ENCODE peak calls at places on chromosomes 6 and 20, in ten cellular contexts. One of them, this sample, is unnamed.

GRCh38 chr20:62792182-62792939 is 3.9 kb upstream of the MRGBP start:
- DNase-seq in fibroblast of mammary gland: no peak
- DNase-seq in left lobe of liver: no peak
- DNase-seq in NAMALWA: no peak
- DNase-seq in left ventricle myocardium inferior: no peak
- DNase-seq in AG09309: no peak
- DNase-seq in esophagus squamous epithelium: no peak
- DNase-seq in islet precursor cell: peak; percentile 95
- DNase-seq in activated T-cell treated with anti-CD3 and anti-CD28 coated beads for 4 hours: no peak
- DNase-seq in M059J: peak; percentile 79
- DNase-seq in this sample: no peak

GRCh38 chr6:116424001-116424400 is 37.2 kb upstream of the CALHM6 start:
- DNase-seq in NAMALWA: no peak
- DNase-seq in fibroblast of mammary gland: peak; percentile 90
- DNase-seq in activated T-cell treated with anti-CD3 and anti-CD28 coated beads for 4 hours: no peak
- DNase-seq in islet precursor cell: no peak
- DNase-seq in left ventricle myocardium inferior: no peak
- DNase-seq in M059J: peak; percentile 46
- DNase-seq in left lobe of liver: no peak
- DNase-seq in AG09309: no peak
- DNase-seq in esophagus squamous epithelium: no peak
- DNase-seq in this sample: no peak

GRCh38 chr6:17905611-17906592 is 81.5 kb downstream of the KIF13A start:
- DNase-seq in left ventricle myocardium inferior: no peak
- DNase-seq in NAMALWA: no peak
- DNase-seq in activated T-cell treated with anti-CD3 and anti-CD28 coated beads for 4 hours: no peak
- DNase-seq in esophagus squamous epithelium: no peak
- DNase-seq in AG09309: peak; percentile 42
- DNase-seq in fibroblast of mammary gland: peak; percentile 86
- DNase-seq in islet precursor cell: no peak
- DNase-seq in left lobe of liver: no peak
- DNase-seq in M059J: peak; percentile 85
- DNase-seq in this sample: no peak

GRCh38 chr6:26315274-26315673 is 49.7 kb upstream of the BTN3A2 start:
- DNase-seq in left ventricle myocardium inferior: no peak
- DNase-seq in islet precursor cell: no peak
- DNase-seq in left lobe of liver: no peak
- DNase-seq in esophagus squamous epithelium: no peak
- DNase-seq in M059J: no peak
- DNase-seq in activated T-cell treated with anti-CD3 and anti-CD28 coated beads for 4 hours: no peak
- DNase-seq in AG09309: no peak
- DNase-seq in fibroblast of mammary gland: no peak
- DNase-seq in NAMALWA: no peak
- DNase-seq in this sample: no peak

GRCh38 chr6:118401325-118401998 is 146.6 kb upstream of the PLN start:
- DNase-seq in left ventricle myocardium inferior: no peak
- DNase-seq in NAMALWA: no peak
- DNase-seq in activated T-cell treated with anti-CD3 and anti-CD28 coated beads for 4 hours: no peak
- DNase-seq in AG09309: no peak
- DNase-seq in left lobe of liver: no peak
- DNase-seq in fibroblast of mammary gland: no peak
- DNase-seq in esophagus squamous epithelium: no peak
- DNase-seq in islet precursor cell: no peak
- DNase-seq in M059J: no peak
- DNase-seq in this sample: no peak

GRCh38 chr6:75723382-75723781 is 25.7 kb upstream of the MYO6 start:
- DNase-seq in islet precursor cell: no peak
- DNase-seq in esophagus squamous epithelium: no peak
- DNase-seq in fibroblast of mammary gland: no peak
- DNase-seq in M059J: no peak
- DNase-seq in left ventricle myocardium inferior: no peak
- DNase-seq in activated T-cell treated with anti-CD3 and anti-CD28 coated beads for 4 hours: no peak
- DNase-seq in NAMALWA: no peak
- DNase-seq in AG09309: no peak
- DNase-seq in left lobe of liver: no peak
- DNase-seq in this sample: no peak

GRCh38 chr6:45791600-45792168 is 224.0 kb downstream of the CLIC5 start:
- DNase-seq in fibroblast of mammary gland: peak; percentile 37
- DNase-seq in esophagus squamous epithelium: no peak
- DNase-seq in M059J: peak; percentile 91
- DNase-seq in AG09309: peak; percentile 49
- DNase-seq in activated T-cell treated with anti-CD3 and anti-CD28 coated beads for 4 hours: no peak
- DNase-seq in NAMALWA: no peak
- DNase-seq in left lobe of liver: no peak
- DNase-seq in islet precursor cell: no peak
- DNase-seq in left ventricle myocardium inferior: no peak
- DNase-seq in this sample: no peak

GRCh38 chr6:163630575-163630974 is 216.1 kb downstream of the QKI start:
- DNase-seq in M059J: no peak
- DNase-seq in left ventricle myocardium inferior: no peak
- DNase-seq in activated T-cell treated with anti-CD3 and anti-CD28 coated beads for 4 hours: no peak
- DNase-seq in NAMALWA: no peak
- DNase-seq in left lobe of liver: no peak
- DNase-seq in islet precursor cell: no peak
- DNase-seq in fibroblast of mammary gland: no peak
- DNase-seq in AG09309: no peak
- DNase-seq in esophagus squamous epithelium: no peak
- DNase-seq in this sample: no peak

GRCh38 chr20:20786428-20786827 is 74.0 kb upstream of the RALGAPA2 start:
- DNase-seq in activated T-cell treated with anti-CD3 and anti-CD28 coated beads for 4 hours: no peak
- DNase-seq in left lobe of liver: no peak
- DNase-seq in left ventricle myocardium inferior: peak; percentile 32
- DNase-seq in AG09309: no peak
- DNase-seq in fibroblast of mammary gland: no peak
- DNase-seq in islet precursor cell: no peak
- DNase-seq in esophagus squamous epithelium: no peak
- DNase-seq in NAMALWA: no peak
- DNase-seq in M059J: no peak
- DNase-seq in this sample: no peak

GRCh38 chr20:44719841-44720240 is 4.7 kb downstream of the CCN5 start:
- DNase-seq in left ventricle myocardium inferior: no peak
- DNase-seq in esophagus squamous epithelium: no peak
- DNase-seq in AG09309: no peak
- DNase-seq in islet precursor cell: no peak
- DNase-seq in NAMALWA: no peak
- DNase-seq in M059J: no peak
- DNase-seq in activated T-cell treated with anti-CD3 and anti-CD28 coated beads for 4 hours: no peak
- DNase-seq in left lobe of liver: no peak
- DNase-seq in fibroblast of mammary gland: no peak
- DNase-seq in this sample: no peak

GRCh38 chr6:35024601-35025054 is 116.5 kb downstream of the TCP11 start:
- DNase-seq in NAMALWA: no peak
- DNase-seq in left ventricle myocardium inferior: peak; percentile 58
- DNase-seq in M059J: peak; percentile 73
- DNase-seq in fibroblast of mammary gland: peak; percentile 40
- DNase-seq in esophagus squamous epithelium: no peak
- DNase-seq in AG09309: no peak
- DNase-seq in activated T-cell treated with anti-CD3 and anti-CD28 coated beads for 4 hours: no peak
- DNase-seq in left lobe of liver: no peak
- DNase-seq in islet precursor cell: peak; percentile 89
- DNase-seq in this sample: no peak

GRCh38 chr20:3037654-3038053 is 5.8 kb upstream of the GNRH2 start:
- DNase-seq in fibroblast of mammary gland: no peak
- DNase-seq in islet precursor cell: no peak
- DNase-seq in NAMALWA: no peak
- DNase-seq in AG09309: no peak
- DNase-seq in left lobe of liver: peak; percentile 61
- DNase-seq in left ventricle myocardium inferior: no peak
- DNase-seq in esophagus squamous epithelium: no peak
- DNase-seq in activated T-cell treated with anti-CD3 and anti-CD28 coated beads for 4 hours: no peak
- DNase-seq in M059J: no peak
- DNase-seq in this sample: no peak

GRCh38 chr6:129957941-129958898 is 60.2 kb upstream of the L3MBTL3 start:
- DNase-seq in left ventricle myocardium inferior: no peak
- DNase-seq in islet precursor cell: no peak
- DNase-seq in esophagus squamous epithelium: no peak
- DNase-seq in left lobe of liver: no peak
- DNase-seq in activated T-cell treated with anti-CD3 and anti-CD28 coated beads for 4 hours: no peak
- DNase-seq in AG09309: no peak
- DNase-seq in NAMALWA: no peak
- DNase-seq in M059J: no peak
- DNase-seq in fibroblast of mammary gland: no peak
- DNase-seq in this sample: no peak

This sample was measured in thoracic aorta.